ENCODE peak calls at places on chromosome 3, in ten cellular contexts. X is lung; H is IMR-90; W is transverse colon; O is CD4-positive, CD25-positive, alpha-beta regulatory T cell; B is ascending aorta; M is stomach; Q is uterus; J is kidney; U is neuronal stem cell. A is an unnamed sample.
A peak's percentile ranks its signal among the peaks of the same experiment; 100 is the strongest.

GRCh38 chr3:11514191-11514770 is 129.4 kb downstream of the VGLL4 start:
- DNase-seq in X (peak; percentile 46), H (peak; percentile 92), W (no peak), O (no peak), B (peak; percentile 90), M (peak; percentile 48), Q (peak; percentile 53), J (no peak), U (no peak), A (no peak)

GRCh38 chr3:15301761-15302160 is 30.6 kb downstream of the SH3BP5 start:
- DNase-seq in X (no peak), H (no peak), W (no peak), O (no peak), B (no peak), M (no peak), Q (no peak), J (no peak), U (no peak), A (no peak)

GRCh38 chr3:153681057-153681456 is 440.1 kb upstream of the ARHGEF26 start:
- DNase-seq in X (no peak), H (no peak), W (no peak), O (no peak), B (no peak), M (no peak), Q (no peak), J (no peak), U (no peak), A (no peak)

GRCh38 chr3:99114565-99115291 is 213.2 kb upstream of the DCBLD2 start:
- DNase-seq in X (no peak), H (peak; percentile 69), W (no peak), O (no peak), B (no peak), M (no peak), Q (no peak), J (no peak), U (peak; percentile 21), A (no peak)

GRCh38 chr3:2517479-2518188 is 419.0 kb downstream of the CNTN4 start:
- DNase-seq in X (no peak), H (no peak), W (no peak), O (no peak), B (no peak), M (no peak), Q (no peak), J (no peak), U (no peak), A (no peak)

GRCh38 chr3:129975332-129976090 is 991 bp downstream of the TRH start:
- DNase-seq in X (peak; percentile 43), H (no peak), W (peak; percentile 10), O (peak; percentile 10), B (no peak), M (no peak), Q (no peak), J (peak; percentile 76), U (no peak), A (peak; percentile 31)

GRCh38 chr3:52436500-52437106 is 8.3 kb downstream of the SEMA3G start:
- DNase-seq in X (no peak), H (peak; percentile 53), W (no peak), O (no peak), B (no peak), M (no peak), Q (no peak), J (peak; percentile 60), U (no peak), A (no peak)

GRCh38 chr3:21942328-21942727 is 191.3 kb upstream of the ZNF385D start:
- DNase-seq in X (no peak), H (peak; percentile 87), W (no peak), O (no peak), B (no peak), M (no peak), Q (no peak), J (no peak), U (no peak), A (no peak)

GRCh38 chr3:42376397-42376798 is 34.0 kb downstream of the LYZL4 start:
- DNase-seq in X (no peak), H (peak; percentile 72), W (no peak), O (no peak), B (no peak), M (no peak), Q (no peak), J (no peak), U (no peak), A (peak; percentile 56)

GRCh38 chr3:126971891-126972351 is 11.0 kb upstream of the PLXNA1 start:
- DNase-seq in X (peak; percentile 67), H (peak; percentile 61), W (peak; percentile 73), O (no peak), B (peak; percentile 90), M (peak; percentile 38), Q (peak; percentile 39), J (peak; percentile 95), U (no peak), A (peak; percentile 78)

GRCh38 chr3:4957978-4958377 is 21.3 kb upstream of the BHLHE40 start:
- DNase-seq in X (no peak), H (no peak), W (no peak), O (no peak), B (no peak), M (no peak), Q (no peak), J (no peak), U (no peak), A (no peak)

GRCh38 chr3:112811150-112811884 is 35.3 kb downstream of the CD200R1L start:
- DNase-seq in X (peak; percentile 43), H (peak; percentile 86), W (no peak), O (no peak), B (peak; percentile 64), M (no peak), Q (peak; percentile 89), J (peak; percentile 64), U (no peak), A (no peak)

GRCh38 chr3:194497799-194498575 is 11.2 kb upstream of the ATP13A3 start:
- DNase-seq in X (peak; percentile 28), H (no peak), W (peak; percentile 55), O (peak; percentile 40), B (no peak), M (no peak), Q (no peak), J (no peak), U (no peak), A (no peak)

GRCh38 chr3:86865506-86865905 is 125.4 kb downstream of the VGLL3 start:
- DNase-seq in X (no peak), H (peak; percentile 24), W (no peak), O (no peak), B (no peak), M (no peak), Q (no peak), J (no peak), U (no peak), A (no peak)

GRCh38 chr3:185789891-185790830 is 34.7 kb downstream of the IGF2BP2 start:
- DNase-seq in X (no peak), H (peak; percentile 33), W (peak; percentile 23), O (no peak), B (no peak), M (no peak), Q (no peak), J (no peak), U (no peak), A (no peak)

GRCh38 chr3:153818338-153818737 is 302.9 kb upstream of the ARHGEF26 start:
- DNase-seq in X (no peak), H (no peak), W (no peak), O (peak; percentile 71), B (no peak), M (no peak), Q (no peak), J (no peak), U (no peak), A (no peak)

GRCh38 chr3:72567474-72567873 is 280.8 kb downstream of the SHQ1 start:
- DNase-seq in X (no peak), H (no peak), W (no peak), O (no peak), B (no peak), M (no peak), Q (no peak), J (no peak), U (no peak), A (no peak)

GRCh38 chr3:115517457-115518050 is 105.8 kb upstream of the GAP43 start:
- DNase-seq in X (no peak), H (peak; percentile 3), W (no peak), O (peak; percentile 1), B (no peak), M (no peak), Q (no peak), J (no peak), U (no peak), A (no peak)
- H3K36me3 ChIP-seq in X (no peaks in the 10 kb centered on the region), H (no peaks in the 10 kb centered on the region), W (no peaks in the 10 kb centered on the region), O (no peaks in the 10 kb centered on the region), B (no peaks in the 10 kb centered on the region), M (no peaks in the 10 kb centered on the region), Q (no peaks in the 10 kb centered on the region), J (no peaks in the 10 kb centered on the region), U (no peaks in the 10 kb centered on the region), A (no peaks in the 10 kb centered on the region)

DNA sequence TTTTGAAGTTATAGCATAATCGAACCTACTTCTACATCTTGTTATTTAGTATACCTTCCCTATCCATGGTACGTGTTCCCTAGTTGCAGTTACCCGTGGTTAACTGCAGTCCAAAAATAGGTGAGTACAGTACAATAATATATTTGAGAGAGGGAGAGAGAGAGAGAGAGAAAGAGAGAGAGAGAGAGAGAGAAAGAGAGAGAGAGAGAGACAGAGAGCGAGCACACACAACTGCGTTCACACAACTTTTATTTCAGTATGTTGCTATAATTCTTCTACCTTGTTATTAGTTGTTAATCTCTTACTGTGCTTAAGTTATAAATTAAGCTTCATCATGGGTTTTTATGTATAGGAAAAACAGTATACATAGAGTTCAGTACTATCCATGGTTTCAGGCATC is 928.1 kb downstream of the TUSC7 start:
- DNase-seq in X (no peak), H (no peak), W (no peak), O (no peak), B (no peak), M (no peak), Q (no peak), J (no peak), U (no peak), A (no peak)
- H3K4me1 ChIP-seq in X (peaks cover 2% of the 10 kb centered on the region), H (no peaks in the 10 kb centered on the region), W (no peaks in the 10 kb centered on the region), O (no peaks in the 10 kb centered on the region), B (no peaks in the 10 kb centered on the region), M (no peaks in the 10 kb centered on the region), Q (no peaks in the 10 kb centered on the region), J (no peaks in the 10 kb centered on the region), U (no peaks in the 10 kb centered on the region), A (no peaks in the 10 kb centered on the region)

GRCh38 chr3:197508924-197509775 is 46.6 kb downstream of the BDH1 start:
- DNase-seq in X (no peak), H (no peak), W (no peak), O (no peak), B (no peak), M (no peak), Q (no peak), J (no peak), U (no peak), A (no peak)
- H3K4me3 ChIP-seq in X (no peak overlapping the region), H (no peak overlapping the region), W (peak overlapping the region; percentile 56), O (no peak overlapping the region), B (peak overlapping the region; percentile 75), M (peak overlapping the region; percentile 45), Q (peak overlapping the region; percentile 44), J (peak overlapping the region; percentile 69), U (peak overlapping the region; percentile 39), A (peak overlapping the region; percentile 68)

GRCh38 chr3:170270282-170270891 is 48.2 kb downstream of the PRKCI start:
- DNase-seq in X (no peak), H (no peak), W (peak; percentile 52), O (no peak), B (no peak), M (no peak), Q (no peak), J (no peak), U (no peak), A (no peak)

DNA sequence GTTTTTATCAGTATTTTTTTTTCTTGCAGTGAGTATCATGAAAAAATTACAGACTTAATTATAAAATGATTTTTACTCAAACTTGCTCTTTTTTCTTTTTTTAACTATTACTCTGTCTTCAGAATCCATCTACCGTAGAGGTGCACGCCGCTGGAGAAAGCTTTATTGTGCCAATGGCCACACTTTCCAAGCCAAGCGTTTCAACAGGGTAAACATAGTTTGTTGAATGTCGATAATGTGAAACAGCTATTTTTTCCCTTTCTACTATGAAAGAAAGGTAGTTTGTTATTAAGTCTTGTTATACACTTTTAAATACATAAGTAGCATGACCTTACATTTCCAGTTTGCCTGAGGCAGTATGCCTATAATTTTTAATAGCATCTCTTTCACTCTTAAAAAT is 45.6 kb downstream of the PRKCI start:
- DNase-seq in X (no peak), H (no peak), W (no peak), O (no peak), B (no peak), M (no peak), Q (no peak), J (no peak), U (no peak), A (no peak)
- H3K36me3 ChIP-seq in X (peaks cover 10% of the 10 kb centered on the region), H (peaks cover 31% of the 10 kb centered on the region), W (no peaks in the 10 kb centered on the region), O (peaks cover 27% of the 10 kb centered on the region), B (peaks cover 47% of the 10 kb centered on the region), M (peaks cover 76% of the 10 kb centered on the region), Q (no peaks in the 10 kb centered on the region), J (peaks cover 9% of the 10 kb centered on the region), U (peaks cover 70% of the 10 kb centered on the region), A (peaks cover 66% of the 10 kb centered on the region)

A was measured in psoas muscle.